ENCODE peak calls at places on chromosomes 13 and 19, in six cellular contexts. One of them, this sample, is unnamed.

GRCh38 chr13:34464011-34464410 is 478.1 kb upstream of the NBEA start:
- DNase-seq in NCI-H345: no peak
- DNase-seq in upper lobe of right lung: no peak
- DNase-seq in T-helper 2 cell: no peak
- DNase-seq in kidney epithelial cell: no peak
- DNase-seq in HEK293T: no peak
- DNase-seq in this sample: no peak

GRCh38 chr13:40149611-40150283 is 494.3 kb downstream of the COG6 start:
- DNase-seq in kidney epithelial cell: peak; percentile 62
- DNase-seq in T-helper 2 cell: no peak
- DNase-seq in upper lobe of right lung: no peak
- DNase-seq in HEK293T: no peak
- DNase-seq in NCI-H345: no peak
- DNase-seq in this sample: no peak

GRCh38 chr13:99517577-99517976 is 16.3 kb downstream of the TM9SF2 start:
- DNase-seq in T-helper 2 cell: no peak
- DNase-seq in NCI-H345: no peak
- DNase-seq in kidney epithelial cell: no peak
- DNase-seq in HEK293T: no peak
- DNase-seq in upper lobe of right lung: no peak
- DNase-seq in this sample: no peak

GRCh38 chr19:35784401-35785086 is 9.2 kb downstream of the ARHGAP33 start:
- DNase-seq in upper lobe of right lung: no peak
- DNase-seq in T-helper 2 cell: no peak
- DNase-seq in NCI-H345: no peak
- DNase-seq in HEK293T: no peak
- DNase-seq in kidney epithelial cell: no peak
- DNase-seq in this sample: no peak

GRCh38 chr19:38952395-38953165 is 21.8 kb downstream of the MRPS12 start:
- DNase-seq in upper lobe of right lung: no peak
- DNase-seq in HEK293T: no peak
- DNase-seq in NCI-H345: peak; percentile 83
- DNase-seq in kidney epithelial cell: peak; percentile 68
- DNase-seq in T-helper 2 cell: peak; percentile 69
- DNase-seq in this sample: no peak

GRCh38 chr13:111632906-111633305 is 312.5 kb downstream of the TEX29 start:
- DNase-seq in upper lobe of right lung: no peak
- DNase-seq in kidney epithelial cell: no peak
- DNase-seq in T-helper 2 cell: no peak
- DNase-seq in HEK293T: peak; percentile 8
- DNase-seq in NCI-H345: no peak
- DNase-seq in this sample: no peak

GRCh38 chr19:51749979-51750378 is 1.7 kb downstream of the FPR1 start:
- DNase-seq in upper lobe of right lung: no peak
- DNase-seq in T-helper 2 cell: no peak
- DNase-seq in NCI-H345: no peak
- DNase-seq in HEK293T: no peak
- DNase-seq in kidney epithelial cell: no peak
- DNase-seq in this sample: no peak

GRCh38 chr13:96460571-96460970 is 370.7 kb downstream of the HS6ST3 start:
- DNase-seq in HEK293T: no peak
- DNase-seq in T-helper 2 cell: no peak
- DNase-seq in upper lobe of right lung: no peak
- DNase-seq in kidney epithelial cell: no peak
- DNase-seq in NCI-H345: peak; percentile 79
- DNase-seq in this sample: no peak

GRCh38 chr19:16337809-16338469 is 13.3 kb downstream of the KLF2 start:
- DNase-seq in T-helper 2 cell: no peak
- DNase-seq in NCI-H345: no peak
- DNase-seq in HEK293T: no peak
- DNase-seq in kidney epithelial cell: no peak
- DNase-seq in upper lobe of right lung: no peak
- DNase-seq in this sample: no peak

GRCh38 chr13:50916701-50917184 is 7.2 kb downstream of the RNASEH2B start:
- DNase-seq in HEK293T: no peak
- DNase-seq in upper lobe of right lung: no peak
- DNase-seq in NCI-H345: no peak
- DNase-seq in kidney epithelial cell: no peak
- DNase-seq in T-helper 2 cell: no peak
- DNase-seq in this sample: no peak

GRCh38 chr13:89458456-89458855 is 1787.3 kb downstream of the SLITRK5 start:
- DNase-seq in NCI-H345: no peak
- DNase-seq in kidney epithelial cell: no peak
- DNase-seq in HEK293T: no peak
- DNase-seq in upper lobe of right lung: no peak
- DNase-seq in T-helper 2 cell: no peak
- DNase-seq in this sample: no peak

GRCh38 chr19:48254529-48254970 is 1.2 kb downstream of the CARD8 start:
- DNase-seq in kidney epithelial cell: no peak
- DNase-seq in NCI-H345: no peak
- DNase-seq in T-helper 2 cell: no peak
- DNase-seq in HEK293T: no peak
- DNase-seq in upper lobe of right lung: no peak
- DNase-seq in this sample: no peak

GRCh38 chr13:47798906-47799305 is 202.2 kb downstream of the SUCLA2 start:
- DNase-seq in T-helper 2 cell: no peak
- DNase-seq in HEK293T: no peak
- DNase-seq in upper lobe of right lung: no peak
- DNase-seq in NCI-H345: no peak
- DNase-seq in kidney epithelial cell: no peak
- DNase-seq in this sample: no peak

GRCh38 chr13:45503658-45504057 is 38.9 kb downstream of the COG3 start:
- DNase-seq in kidney epithelial cell: no peak
- DNase-seq in HEK293T: no peak
- DNase-seq in NCI-H345: no peak
- DNase-seq in T-helper 2 cell: no peak
- DNase-seq in upper lobe of right lung: no peak
- DNase-seq in this sample: no peak

GRCh38 chr13:103199380-103200088 is 133.3 kb upstream of the SLC10A2 start:
- DNase-seq in T-helper 2 cell: no peak
- DNase-seq in kidney epithelial cell: no peak
- DNase-seq in HEK293T: no peak
- DNase-seq in upper lobe of right lung: no peak
- DNase-seq in NCI-H345: no peak
- DNase-seq in this sample: no peak

GRCh38 chr13:75482070-75482819 is at the start of gene TBC1D4:
- DNase-seq in HEK293T: peak; percentile 94
- DNase-seq in NCI-H345: peak; percentile 84
- DNase-seq in T-helper 2 cell: peak; percentile 60
- DNase-seq in upper lobe of right lung: peak; percentile 94
- DNase-seq in kidney epithelial cell: peak; percentile 69
- DNase-seq in this sample: peak; percentile 73

GRCh38 chr19:2917275-2918184 is 16.8 kb downstream of the ZNF57 start:
- DNase-seq in kidney epithelial cell: no peak
- DNase-seq in HEK293T: no peak
- DNase-seq in NCI-H345: no peak
- DNase-seq in upper lobe of right lung: no peak
- DNase-seq in T-helper 2 cell: no peak
- DNase-seq in this sample: no peak

GRCh38 chr13:30340367-30341184 is 33.2 kb upstream of the KATNAL1 start:
- DNase-seq in HEK293T: no peak
- DNase-seq in NCI-H345: no peak
- DNase-seq in kidney epithelial cell: no peak
- DNase-seq in upper lobe of right lung: no peak
- DNase-seq in T-helper 2 cell: no peak
- DNase-seq in this sample: peak; percentile 16

GRCh38 chr13:110715395-110716234 is 2.1 kb downstream of the ING1 start:
- DNase-seq in kidney epithelial cell: peak; percentile 98
- DNase-seq in upper lobe of right lung: peak; percentile 99
- DNase-seq in NCI-H345: peak; percentile 99
- DNase-seq in T-helper 2 cell: peak; percentile 100
- DNase-seq in HEK293T: peak; percentile 63
- DNase-seq in this sample: peak; percentile 98

GRCh38 chr13:22375151-22375550 is 704.3 kb downstream of the FGF9 start:
- DNase-seq in HEK293T: no peak
- DNase-seq in upper lobe of right lung: no peak
- DNase-seq in T-helper 2 cell: no peak
- DNase-seq in kidney epithelial cell: no peak
- DNase-seq in NCI-H345: no peak
- DNase-seq in this sample: no peak

GRCh38 chr19:31347828-31348314 is 1.4 kb downstream of the TSHZ3 start:
- DNase-seq in upper lobe of right lung: no peak
- DNase-seq in kidney epithelial cell: no peak
- DNase-seq in HEK293T: no peak
- DNase-seq in T-helper 2 cell: no peak
- DNase-seq in NCI-H345: no peak
- DNase-seq in this sample: no peak

GRCh38 chr13:74770361-74770760 is 636.2 kb upstream of the KLF12 start:
- DNase-seq in upper lobe of right lung: no peak
- DNase-seq in NCI-H345: no peak
- DNase-seq in kidney epithelial cell: no peak
- DNase-seq in T-helper 2 cell: no peak
- DNase-seq in HEK293T: no peak
- DNase-seq in this sample: no peak

GRCh38 chr13:30735025-30735967 is at the start of gene ALOX5AP:
- DNase-seq in HEK293T: no peak
- DNase-seq in T-helper 2 cell: peak; percentile 87
- DNase-seq in NCI-H345: no peak
- DNase-seq in upper lobe of right lung: no peak
- DNase-seq in kidney epithelial cell: no peak
- DNase-seq in this sample: no peak

GRCh38 chr13:77425705-77426104 is 98.8 kb upstream of the MYCBP2 start:
- DNase-seq in HEK293T: no peak
- DNase-seq in kidney epithelial cell: no peak
- DNase-seq in NCI-H345: no peak
- DNase-seq in T-helper 2 cell: no peak
- DNase-seq in upper lobe of right lung: no peak
- DNase-seq in this sample: no peak

GRCh38 chr13:42038661-42039456 is 9.6 kb upstream of the DGKH start:
- DNase-seq in NCI-H345: no peak
- DNase-seq in upper lobe of right lung: no peak
- DNase-seq in kidney epithelial cell: no peak
- DNase-seq in HEK293T: no peak
- DNase-seq in T-helper 2 cell: no peak
- DNase-seq in this sample: no peak

GRCh38 chr13:111043575-111043982 is 71.5 kb upstream of the ARHGEF7 start:
- DNase-seq in NCI-H345: no peak
- DNase-seq in kidney epithelial cell: no peak
- DNase-seq in HEK293T: no peak
- DNase-seq in upper lobe of right lung: no peak
- DNase-seq in T-helper 2 cell: no peak
- DNase-seq in this sample: no peak

GRCh38 chr13:94608586-94608985 is 6.9 kb downstream of the GPR180 start:
- DNase-seq in T-helper 2 cell: no peak
- DNase-seq in kidney epithelial cell: no peak
- DNase-seq in NCI-H345: no peak
- DNase-seq in upper lobe of right lung: no peak
- DNase-seq in HEK293T: no peak
- DNase-seq in this sample: no peak

GRCh38 chr13:37198629-37199028 is 93.2 kb upstream of the CSNK1A1L start:
- DNase-seq in upper lobe of right lung: no peak
- DNase-seq in kidney epithelial cell: no peak
- DNase-seq in NCI-H345: no peak
- DNase-seq in T-helper 2 cell: no peak
- DNase-seq in HEK293T: no peak
- DNase-seq in this sample: no peak

GRCh38 chr19:40717880-40718773 is 1.2 kb downstream of the ITPKC start:
- DNase-seq in NCI-H345: no peak
- DNase-seq in kidney epithelial cell: no peak
- DNase-seq in HEK293T: no peak
- DNase-seq in T-helper 2 cell: peak; percentile 14
- DNase-seq in upper lobe of right lung: peak; percentile 83
- DNase-seq in this sample: no peak

GRCh38 chr13:48494874-48495273 is 38.0 kb downstream of the RCBTB2 start:
- DNase-seq in NCI-H345: no peak
- DNase-seq in kidney epithelial cell: no peak
- DNase-seq in upper lobe of right lung: no peak
- DNase-seq in HEK293T: no peak
- DNase-seq in T-helper 2 cell: peak; percentile 54
- DNase-seq in this sample: no peak

GRCh38 chr13:50588736-50589135 is 254.8 kb downstream of the DLEU7 start:
- DNase-seq in kidney epithelial cell: no peak
- DNase-seq in T-helper 2 cell: no peak
- DNase-seq in HEK293T: no peak
- DNase-seq in NCI-H345: no peak
- DNase-seq in upper lobe of right lung: no peak
- DNase-seq in this sample: no peak

GRCh38 chr13:73599232-73600128 is 534.7 kb downstream of the KLF12 start:
- DNase-seq in NCI-H345: no peak
- DNase-seq in HEK293T: no peak
- DNase-seq in upper lobe of right lung: no peak
- DNase-seq in T-helper 2 cell: no peak
- DNase-seq in kidney epithelial cell: no peak
- DNase-seq in this sample: no peak

GRCh38 chr13:105278797-105279425 is 1256.6 kb downstream of the EFNB2 start:
- DNase-seq in upper lobe of right lung: no peak
- DNase-seq in NCI-H345: peak; percentile 66
- DNase-seq in T-helper 2 cell: no peak
- DNase-seq in kidney epithelial cell: no peak
- DNase-seq in HEK293T: no peak
- DNase-seq in this sample: no peak

GRCh38 chr13:38687246-38688229 is 661 bp downstream of the FREM2 start:
- DNase-seq in upper lobe of right lung: peak; percentile 71
- DNase-seq in kidney epithelial cell: no peak
- DNase-seq in NCI-H345: peak; percentile 29
- DNase-seq in T-helper 2 cell: peak; percentile 5
- DNase-seq in HEK293T: peak; percentile 40
- DNase-seq in this sample: no peak

GRCh38 chr19:29860492-29860891 is 48.7 kb downstream of the CCNE1 start:
- DNase-seq in NCI-H345: no peak
- DNase-seq in upper lobe of right lung: no peak
- DNase-seq in T-helper 2 cell: peak; percentile 26
- DNase-seq in HEK293T: no peak
- DNase-seq in kidney epithelial cell: no peak
- DNase-seq in this sample: no peak

This sample was measured in cerebellum.